ENCODE peak calls at places on chromosomes 11 and 22, in seven cellular contexts. H, T, R, F, U, S and G are unnamed samples.

GRCh38 chr11:2098691-2099522 is 40.3 kb downstream of the IGF2 start:
- DNase-seq in U (no peak), T (no peak), S (no peak), F (peak; percentile 70), H (peak; percentile 68), R (peak; percentile 41), G (peak; percentile 89)

GRCh38 chr11:125451400-125452124 is 44.5 kb downstream of the FEZ1 start:
- DNase-seq in T (peak; percentile 23), U (no peak), F (peak; percentile 84), S (no peak), R (no peak), H (no peak), G (no peak)

GRCh38 chr11:86201371-86201770 is 43.2 kb upstream of the EED start:
- DNase-seq in S (no peak), U (no peak), H (no peak), F (no peak), T (no peak), R (no peak), G (no peak)

GRCh38 chr11:101407324-101407723 is 176.5 kb downstream of the TRPC6 start:
- DNase-seq in H (no peak), R (no peak), F (no peak), U (no peak), T (no peak), S (peak; percentile 13), G (no peak)

GRCh38 chr11:103920449-103920848 is 116.0 kb upstream of the DDI1 start:
- DNase-seq in T (no peak), R (no peak), S (no peak), F (no peak), U (no peak), H (no peak), G (no peak)

GRCh38 chr22:19064354-19065054 is 57.7 kb downstream of the DGCR2 start:
- DNase-seq in F (no peak), S (no peak), T (no peak), H (no peak), U (no peak), R (peak; percentile 23), G (no peak)

GRCh38 chr11:111631666-111632039 is 29.4 kb downstream of the SIK2 start:
- DNase-seq in H (no peak), U (no peak), F (no peak), S (peak; percentile 74), R (no peak), T (no peak), G (no peak)

GRCh38 chr11:119529063-119529845 is 106.3 kb upstream of the THY1 start:
- DNase-seq in T (no peak), F (peak; percentile 54), U (no peak), H (peak; percentile 51), R (no peak), S (no peak), G (peak; percentile 56)